ENCODE peak calls at places on chromosomes 12 and 14, in four cellular contexts. Q is HS-5; J is activated T-cell treated with anti-CD3 and anti-CD28 coated beads for 1 hour; P is activated CD4-positive, alpha-beta T cell treated with anti-CD3 and anti-CD28 coated beads, Interleukin-2, amount 50 U/mL, for 4 hours. L is an unnamed sample.

GRCh38 chr12:109301643-109302176 is 7.4 kb downstream of the FOXN4 start:
- DNase-seq in J (no peak), P (no peak), Q (no peak), L (no peak)

GRCh38 chr14:92437729-92438280 is 75.8 kb upstream of the RIN3 start:
- DNase-seq in P (no peak), J (no peak), Q (no peak), L (no peak)

GRCh38 chr12:97386133-97386581 is 76.4 kb upstream of the RMST start:
- DNase-seq in P (no peak), Q (no peak), J (no peak), L (peak)

GRCh38 chr14:76961631-76962302 is 66.7 kb downstream of the IRF2BPL start:
- DNase-seq in J (peak), P (peak), Q (peak), L (peak)

GRCh38 chr12:52285172-52285745 is 6.1 kb downstream of the KRT81 start:
- DNase-seq in J (no peak), Q (peak), P (no peak), L (no peak)

GRCh38 chr12:115163710-115164109 is 479.7 kb upstream of the TBX3 start:
- DNase-seq in J (no peak), P (no peak), Q (no peak), L (no peak)

GRCh38 chr12:57242691-57243454 is 8.1 kb downstream of the STAC3 start:
- DNase-seq in Q (no peak), P (peak), J (peak), L (no peak)

GRCh38 chr14:61608245-61609142 is 86.8 kb upstream of the HIF1A start:
- DNase-seq in Q (no peak), J (no peak), P (no peak), L (no peak)

GRCh38 chr12:50314629-50315312 is 31.5 kb upstream of the LIMA1 start:
- DNase-seq in J (no peak), Q (peak), P (no peak), L (no peak)

GRCh38 chr14:95886366-95886765 is 9.7 kb downstream of the TUNAR start:
- DNase-seq in P (no peak), J (no peak), Q (no peak), L (no peak)

GRCh38 chr14:75011356-75012097 is 8.8 kb downstream of the EIF2B2 start:
- DNase-seq in J (no peak), Q (peak), P (no peak), L (no peak)

L was measured in epithelial cell of proximal tubule.